ENCODE peak calls at places on chromosomes 2 and 18, in five cellular contexts. U, A, I, R and E are unnamed samples.

GRCh38 chr2:86704482-86704971 is 15.6 kb upstream of the RMND5A start:
- DNase-seq in A (peak), U (no peak), R (peak), I (no peak), E (no peak)

GRCh38 chr2:100773538-100773937 is 46.4 kb upstream of the NPAS2 start:
- DNase-seq in I (no peak), A (peak), U (no peak), R (no peak), E (no peak)

GRCh38 chr2:164859251-164859818 is 17.7 kb upstream of the COBLL1 start:
- DNase-seq in R (no peak), A (no peak), U (no peak), I (no peak), E (no peak)

GRCh38 chr2:126990605-126991532 is 92.2 kb downstream of the TEX51 start:
- DNase-seq in I (no peak), A (no peak), R (no peak), U (no peak), E (no peak)

GRCh38 chr18:23307567-23308295 is 145.4 kb upstream of the RIOK3 start:
- DNase-seq in A (peak), U (no peak), I (peak), R (no peak), E (peak)

GRCh38 chr2:215971671-215972070 is 41.7 kb downstream of the MREG start:
- DNase-seq in A (no peak), U (no peak), R (no peak), I (no peak), E (no peak)

GRCh38 chr2:121128741-121129659 is 156.0 kb downstream of the TFCP2L1 start:
- DNase-seq in I (no peak), A (peak), U (no peak), R (peak), E (no peak)

GRCh38 chr2:43083710-43084698 is 142.4 kb downstream of the ZFP36L2 start:
- DNase-seq in I (no peak), A (peak), R (no peak), U (no peak), E (no peak)

GRCh38 chr2:190408538-190409271 is 550 bp downstream of the MFSD6 start:
- DNase-seq in I (peak), U (peak), R (peak), A (no peak), E (peak)

GRCh38 chr18:40607741-40608140 is 1347.3 kb upstream of the PIK3C3 start:
- DNase-seq in A (no peak), U (no peak), R (no peak), I (no peak), E (no peak)

GRCh38 chr18:11994346-11994707 is 13.0 kb downstream of the IMPA2 start:
- DNase-seq in I (no peak), U (no peak), R (no peak), A (peak), E (no peak)

GRCh38 chr2:55500025-55500424 is 19.5 kb upstream of the CFAP36 start:
- DNase-seq in U (peak), A (peak), R (no peak), I (no peak), E (no peak)

GRCh38 chr2:30354621-30355020 is 92.4 kb upstream of the LCLAT1 start:
- DNase-seq in I (no peak), U (no peak), R (no peak), A (no peak), E (no peak)

GRCh38 chr2:221255862-221256261 is 316.2 kb downstream of the EPHA4 start:
- DNase-seq in U (no peak), A (no peak), I (no peak), R (no peak), E (no peak)

GRCh38 chr2:3151153-3151918 is 226.3 kb downstream of the EIPR1 start:
- DNase-seq in R (no peak), A (no peak), U (peak), I (no peak), E (no peak)

GRCh38 chr2:189673661-189674373 is 653 bp upstream of the ANKAR start:
- DNase-seq in R (no peak), U (peak), I (no peak), A (peak), E (no peak)

GRCh38 chr2:119485336-119486110 is 38.8 kb downstream of the SCTR start:
- DNase-seq in R (no peak), A (no peak), I (no peak), U (no peak), E (no peak)

GRCh38 chr2:39995005-39995732 is 216.1 kb upstream of the THUMPD2 start:
- DNase-seq in A (no peak), U (peak), I (no peak), R (no peak), E (no peak)

GRCh38 chr2:104866883-104867350 is 13.0 kb downstream of the POU3F3 start:
- DNase-seq in A (no peak), U (no peak), R (no peak), I (no peak), E (peak)

GRCh38 chr2:159124931-159125467 is 156.6 kb downstream of the TANC1 start:
- DNase-seq in R (no peak), I (no peak), A (no peak), U (no peak), E (no peak)

GRCh38 chr2:176454893-176455810 is 185.9 kb downstream of the MTX2 start:
- DNase-seq in A (peak), I (peak), U (peak), R (peak), E (peak)

GRCh38 chr2:11094021-11094810 is 61.1 kb upstream of the SLC66A3 start:
- DNase-seq in I (no peak), A (no peak), U (no peak), R (no peak), E (no peak)

GRCh38 chr18:66316708-66317107 is 287.2 kb downstream of the CDH19 start:
- DNase-seq in I (no peak), A (no peak), U (no peak), R (no peak), E (no peak)

GRCh38 chr2:8496617-8497016 is 185.2 kb upstream of the ID2 start:
- DNase-seq in A (no peak), R (no peak), I (no peak), U (no peak), E (no peak)

GRCh38 chr2:170305711-170306110 is 127.8 kb downstream of the MYO3B start:
- DNase-seq in A (no peak), R (no peak), I (no peak), U (no peak), E (no peak)

GRCh38 chr18:77108001-77108692 is 24.4 kb downstream of the MBP start:
- DNase-seq in A (peak), R (no peak), I (peak), U (peak), E (no peak)

GRCh38 chr2:112749755-112750559 is 14.5 kb downstream of the CKAP2L start:
- DNase-seq in U (peak), A (peak), I (peak), R (peak), E (peak)

GRCh38 chr2:231785413-231785812 is 832 bp upstream of the COPS7B start:
- DNase-seq in R (no peak), I (no peak), U (no peak), A (no peak), E (no peak)

DNA sequence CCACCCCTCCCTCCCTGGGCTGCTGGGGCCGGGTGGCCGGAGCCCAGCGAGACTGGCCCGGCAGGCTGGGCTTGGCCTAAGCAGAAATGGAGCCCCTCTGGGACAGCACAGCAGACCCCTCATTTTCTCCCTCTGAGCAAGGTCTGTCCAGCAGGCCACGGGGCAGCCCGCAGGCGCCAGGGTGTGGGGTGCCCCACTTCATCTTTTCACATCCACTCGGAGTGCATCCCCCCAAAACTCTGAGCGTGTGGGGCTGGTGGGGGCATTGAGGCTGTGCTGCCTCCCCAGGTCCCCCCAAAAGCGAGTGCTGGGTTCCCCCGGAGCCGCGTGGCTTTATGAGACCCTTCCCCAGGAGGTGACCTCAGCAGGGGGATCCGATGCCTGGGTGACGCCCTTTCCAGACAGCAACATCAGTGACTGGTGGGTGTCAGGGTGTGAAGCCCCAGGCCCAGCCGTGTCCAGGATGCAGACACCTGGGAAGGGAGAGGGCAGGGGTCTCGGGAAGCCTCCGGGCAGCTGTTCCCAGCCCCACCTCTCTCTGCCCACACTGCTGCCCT is 36.7 kb upstream of the GPC1 start:
- DNase-seq in A (no peak), U (no peak), I (no peak), R (no peak), E (no peak)
- TF ChIP-seq CTCF in A (no peak), U (no peak), I (no peak), R (no peak), E (no peak)

DNA sequence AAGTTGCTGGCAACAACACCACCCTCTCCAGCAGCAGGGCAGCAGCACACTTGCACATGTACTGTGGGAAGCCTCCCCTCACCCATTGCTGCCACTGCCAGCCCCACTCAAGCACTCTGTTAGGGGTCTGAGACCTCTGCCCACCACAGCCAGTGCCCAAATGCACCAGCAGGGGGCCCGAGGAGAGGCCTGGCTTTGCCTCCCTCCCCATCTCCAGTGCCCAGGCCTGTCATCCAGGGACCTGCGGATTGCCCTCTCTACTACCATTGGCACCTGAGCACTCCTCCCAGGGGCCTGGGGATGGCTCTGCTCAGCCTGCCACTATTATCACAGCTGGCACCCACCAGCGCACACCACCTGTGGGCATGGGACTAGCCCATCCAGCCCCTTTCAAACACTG is 175.7 kb downstream of the PMAIP1 start:
- DNase-seq in I (no peak), R (no peak), A (no peak), U (no peak), E (no peak)
- TF ChIP-seq CTCF in I (no peak), R (no peak), A (no peak), U (no peak), E (no peak)

DNA sequence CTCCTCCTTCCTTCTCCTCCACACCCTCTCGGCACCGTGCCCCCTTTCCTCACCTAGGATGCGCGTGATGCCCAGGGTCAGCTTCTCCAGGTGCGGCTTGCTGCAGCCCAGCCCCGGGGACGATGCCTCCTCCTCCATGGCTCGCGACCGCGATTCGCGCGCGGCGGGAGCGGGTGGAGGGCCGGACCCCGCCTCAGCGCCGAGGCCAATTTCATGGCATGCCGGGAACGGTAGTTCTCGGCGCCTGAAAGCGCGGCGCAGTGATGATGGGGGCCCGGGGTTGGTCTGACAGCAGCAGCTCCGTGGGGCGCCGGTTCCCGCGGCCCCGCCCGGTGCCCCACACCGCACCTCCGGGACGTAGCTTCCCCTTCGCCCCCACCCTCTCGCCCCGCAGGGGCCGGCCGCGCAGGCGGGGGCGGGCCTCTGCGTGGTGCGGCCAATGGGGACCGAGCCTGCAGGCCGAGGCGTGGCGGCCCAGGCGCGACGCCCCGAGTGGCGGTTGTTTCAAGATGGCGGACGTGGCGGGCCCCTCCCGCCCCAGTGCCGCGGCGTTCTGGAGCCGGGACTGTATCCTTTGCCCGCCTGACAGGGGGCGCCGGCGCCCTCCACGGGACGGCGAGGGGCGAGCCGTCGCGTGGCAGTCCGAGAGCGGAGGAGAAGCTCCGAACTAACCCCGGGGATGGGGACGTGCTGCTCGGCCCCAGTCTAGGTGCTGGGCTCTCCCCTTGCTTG is at the start of the genes KIAA1328 and TPGS2:
- DNase-seq in I (peak), A (peak), U (peak), R (peak), E (peak)
- TF ChIP-seq CTCF in I (peak), A (peak), U (peak), R (peak), E (no peak)

GRCh38 chr2:59176737-59177136 is 935.6 kb upstream of the FANCL start:
- DNase-seq in I (no peak), U (peak), A (no peak), R (no peak), E (no peak)
- TF ChIP-seq CTCF in I (no peak), U (no peak), A (no peak), R (no peak), E (no peak)

GRCh38 chr18:46518438-46518837 is 138.6 kb downstream of the LOXHD1 start:
- DNase-seq in I (no peak), R (peak), U (no peak), A (no peak), E (no peak)
- TF ChIP-seq CTCF in I (no peak), R (no peak), U (peak), A (no peak), E (no peak)

GRCh38 chr18:69636529-69637301 is 236.0 kb downstream of the DOK6 start:
- DNase-seq in R (no peak), A (no peak), U (no peak), I (no peak), E (peak)
- TF ChIP-seq CTCF in R (no peak), A (peak), U (no peak), I (peak), E (peak)